ENCODE peak calls at places on chromosome 14, in nine cellular contexts. Z, B, A, V, I, F, J, E and Q are unnamed samples.

GRCh38 chr14:59262717-59263469 is 74.4 kb downstream of the DAAM1 start:
- DNase-seq in J (no peak), I (no peak), E (no peak), F (no peak), V (peak; percentile 61), A (no peak), Z (no peak), B (peak; percentile 38), Q (no peak)

GRCh38 chr14:70724061-70724596 is 82.4 kb downstream of the TTC9 start:
- DNase-seq in A (no peak), B (no peak), F (no peak), I (no peak), E (no peak), Z (no peak), V (no peak), J (no peak), Q (no peak)

GRCh38 chr14:101174522-101174838 is 271.0 kb upstream of the RTL1 start:
- DNase-seq in V (no peak), B (peak; percentile 20), Z (no peak), E (no peak), F (no peak), I (no peak), J (no peak), A (no peak), Q (no peak)

GRCh38 chr14:53093206-53093605 is 59.9 kb downstream of the DDHD1 start:
- DNase-seq in E (peak; percentile 6), Z (peak; percentile 78), V (no peak), B (no peak), I (no peak), J (no peak), F (no peak), A (no peak), Q (no peak)

GRCh38 chr14:99497341-99497740 is 16.1 kb downstream of the CCNK start:
- DNase-seq in F (no peak), J (no peak), A (no peak), V (no peak), Z (no peak), I (no peak), B (no peak), E (no peak), Q (no peak)

GRCh38 chr14:49051328-49052060 is 534.7 kb downstream of the RPS29 start:
- DNase-seq in V (no peak), Z (peak; percentile 58), I (no peak), J (no peak), E (no peak), A (no peak), B (no peak), F (no peak), Q (no peak)

GRCh38 chr14:46250113-46250703 is 401.4 kb downstream of the RPL10L start:
- DNase-seq in Z (no peak), I (no peak), V (no peak), E (peak; percentile 9), A (no peak), B (no peak), F (no peak), J (peak; percentile 1), Q (no peak)

GRCh38 chr14:82060219-82060618 is 526.6 kb upstream of the SEL1L start:
- DNase-seq in V (no peak), E (no peak), B (no peak), J (no peak), I (no peak), Z (no peak), A (no peak), F (no peak), Q (no peak)